ENCODE peak calls at places on chromosome 12, in eight cellular contexts. D is cardiac muscle cell, Y is Peyer's patch, G is endothelial cell, T is MCF 10A, B is GM06990, U is fibroblast of the aortic adventitia, P is MM.1S. Q is an unnamed sample.

GRCh38 chr12:129827985-129828384 is 75.8 kb downstream of the TMEM132D start:
- DNase-seq in D (no peak), Y (no peak), T (no peak), U (no peak), B (no peak), G (no peak), P (no peak), Q (no peak)

GRCh38 chr12:77032406-77032805 is 33.0 kb downstream of the E2F7 start:
- DNase-seq in P (no peak), B (no peak), G (no peak), U (peak), D (no peak), Y (no peak), T (peak), Q (no peak)

GRCh38 chr12:124744659-124745467 is 118.8 kb downstream of the SCARB1 start:
- DNase-seq in B (peak), P (peak), Y (no peak), T (no peak), U (no peak), G (no peak), D (no peak), Q (no peak)

GRCh38 chr12:3215410-3215975 is 138.3 kb downstream of the TSPAN9 start:
- DNase-seq in T (no peak), D (no peak), P (no peak), B (no peak), Y (no peak), U (no peak), G (no peak), Q (no peak)

GRCh38 chr12:65996146-65996545 is 134.4 kb downstream of the LLPH start:
- DNase-seq in G (no peak), U (no peak), T (no peak), Y (no peak), D (no peak), B (no peak), P (no peak), Q (no peak)

GRCh38 chr12:80178846-80179245 is 79.5 kb downstream of the OTOGL start:
- DNase-seq in U (no peak), P (peak), G (no peak), B (peak), D (no peak), Y (no peak), T (no peak), Q (no peak)

GRCh38 chr12:102567031-102567985 is 86.9 kb upstream of the IGF1 start:
- DNase-seq in T (peak), D (peak), B (no peak), G (no peak), Y (no peak), P (no peak), U (peak), Q (no peak)

GRCh38 chr12:121114019-121114639 is 18.5 kb upstream of the P2RX7 start:
- DNase-seq in G (no peak), B (no peak), P (no peak), D (no peak), Y (no peak), U (no peak), T (no peak), Q (no peak)

GRCh38 chr12:80791863-80792262 is 75.2 kb downstream of the MYF5 start:
- DNase-seq in U (no peak), G (no peak), B (no peak), D (no peak), P (no peak), T (no peak), Y (no peak), Q (no peak)

GRCh38 chr12:57127101-57127709 is 1.1 kb upstream of the LRP1 start:
- DNase-seq in U (no peak), B (peak), D (no peak), G (peak), T (peak), P (peak), Y (peak), Q (peak)

GRCh38 chr12:67698711-67699603 is 50.4 kb downstream of the DYRK2 start:
- DNase-seq in U (peak), T (peak), Y (no peak), B (peak), G (no peak), D (peak), P (peak), Q (peak)

GRCh38 chr12:46110928-46111699 is 120.7 kb upstream of the SCAF11 start:
- DNase-seq in P (peak), B (peak), T (no peak), U (no peak), D (no peak), G (no peak), Y (no peak), Q (no peak)
- TF ChIP-seq CTCF in P (peak), B (peak), T (no peak), U (peak), D (no peak), G (peak), Y (no peak), Q (no peak)

DNA sequence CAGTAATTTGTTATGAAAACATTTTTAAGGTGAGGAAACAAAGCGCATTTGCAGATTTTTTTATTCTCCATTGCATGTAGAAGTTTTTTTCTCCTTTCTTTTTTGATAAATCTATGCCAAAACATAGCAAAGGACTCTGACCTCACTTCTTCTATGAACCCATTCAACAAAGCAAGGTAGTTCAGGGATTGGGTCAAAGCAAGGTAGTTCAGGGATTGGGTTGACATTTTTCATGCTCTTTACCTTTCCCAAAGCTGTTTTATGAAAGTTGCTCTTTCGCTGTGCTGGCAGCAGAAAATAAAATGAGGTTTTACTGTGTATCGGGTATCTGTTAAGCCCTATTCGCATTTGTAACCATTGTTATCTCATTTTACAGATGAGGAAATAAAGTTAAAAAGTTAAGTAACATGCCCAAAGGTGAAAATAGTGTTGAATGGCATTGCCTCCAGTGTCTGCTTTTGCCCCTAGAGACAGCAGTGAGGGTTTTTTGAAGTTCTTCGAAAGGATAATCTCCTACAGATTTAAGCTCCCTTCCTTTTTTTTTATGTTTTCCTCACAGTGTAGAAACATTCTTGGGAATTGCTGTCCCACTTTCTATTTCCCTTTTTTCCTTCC is 10.6 kb downstream of the STRAP start:
- DNase-seq in U (no peak), G (no peak), B (no peak), P (no peak), T (no peak), Y (no peak), D (no peak), Q (no peak)
- TF ChIP-seq CTCF in U (no peak), G (no peak), B (no peak), P (no peak), T (no peak), Y (no peak), D (no peak), Q (no peak)

DNA sequence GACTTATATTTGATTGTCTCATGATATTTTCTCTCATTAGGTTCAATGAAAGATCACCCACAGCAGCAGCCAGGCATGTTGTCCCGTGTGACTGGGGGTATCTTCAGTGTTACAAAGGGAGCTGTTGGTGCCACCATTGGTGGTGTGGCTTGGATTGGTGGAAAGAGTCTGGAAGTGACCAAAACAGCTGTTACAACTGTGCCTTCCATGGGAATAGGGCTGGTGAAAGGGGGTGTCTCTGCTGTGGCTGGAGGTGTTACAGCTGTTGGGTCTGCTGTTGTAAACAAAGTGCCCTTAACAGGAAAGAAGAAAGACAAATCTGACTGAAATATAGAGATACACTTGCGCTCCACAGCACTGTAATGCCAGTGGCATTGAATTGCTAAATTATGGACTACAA is 15.4 kb downstream of the TMEM263 start:
- DNase-seq in D (no peak), U (no peak), Y (no peak), T (no peak), B (no peak), P (no peak), G (no peak), Q (no peak)
- TF ChIP-seq CTCF in D (no peak), U (no peak), Y (no peak), T (no peak), B (no peak), P (no peak), G (no peak), Q (no peak)

DNA sequence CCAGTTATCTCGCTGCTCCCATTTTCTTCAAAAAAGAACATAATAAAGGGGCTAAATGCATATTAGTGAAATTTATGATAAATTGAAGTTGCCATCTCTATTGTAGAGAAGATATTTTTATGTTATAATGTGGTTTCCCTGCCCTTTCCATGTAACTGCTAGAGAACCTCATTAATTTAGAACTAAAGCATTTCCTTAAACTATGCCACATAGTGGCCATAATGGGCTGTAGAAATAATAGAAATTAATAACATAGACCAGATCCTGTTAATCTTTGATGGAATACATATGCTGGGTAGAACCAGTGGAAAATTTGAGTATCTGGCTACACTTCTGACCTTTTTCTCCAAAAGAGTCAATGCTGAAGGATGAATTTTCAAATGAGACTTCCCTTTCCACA is 376.7 kb downstream of the PDZRN4 start:
- DNase-seq in D (no peak), P (no peak), T (no peak), Y (no peak), G (no peak), U (no peak), B (no peak), Q (no peak)
- TF ChIP-seq CTCF in D (no peak), P (no peak), T (no peak), Y (no peak), G (no peak), U (no peak), B (no peak), Q (no peak)